ENCODE peak calls at places on chromosomes 11 and 22, in eight cellular contexts. U is HepG2, Y is K562, Q is SK-N-SH, R is H1, P is HCT116, W is endothelial cell of umbilical vein, O is GM12878. F is an unnamed sample.

GRCh38 chr11:117704416-117705150 is 92.4 kb downstream of the DSCAML1 start:
- DNase-seq in U (no peak), Y (no peak), Q (no peak), R (no peak), P (no peak), W (no peak), O (no peak), F (no peak)

GRCh38 chr22:21762712-21763581 is 27.4 kb upstream of the YPEL1 start:
- DNase-seq in U (no peak), Y (no peak), Q (no peak), R (no peak), P (no peak), W (no peak), O (no peak), F (no peak)

GRCh38 chr11:125947419-125948277 is 1.8 kb downstream of the VSIG10L2 start:
- DNase-seq in U (no peak), Y (no peak), Q (no peak), R (peak), P (no peak), W (no peak), O (no peak), F (no peak)

GRCh38 chr11:85710912-85711311 is 24.9 kb upstream of the CCDC89 start:
- DNase-seq in U (no peak), Y (no peak), Q (no peak), R (no peak), P (no peak), W (no peak), O (no peak), F (no peak)

GRCh38 chr11:104402812-104403521 is 239.0 kb upstream of the PDGFD start:
- DNase-seq in U (no peak), Y (no peak), Q (no peak), R (no peak), P (no peak), W (no peak), O (no peak), F (peak)

GRCh38 chr11:85313741-85314140 is 313.4 kb downstream of the DLG2 start:
- DNase-seq in U (no peak), Y (no peak), Q (no peak), R (no peak), P (no peak), W (no peak), O (no peak), F (no peak)

GRCh38 chr11:79102821-79103220 is 338.0 kb downstream of the TENM4 start:
- DNase-seq in U (no peak), Y (no peak), Q (no peak), R (no peak), P (no peak), W (no peak), O (no peak), F (no peak)

GRCh38 chr11:44535201-44535980 is 30.1 kb upstream of the CD82 start:
- DNase-seq in U (no peak), Y (peak), Q (no peak), R (no peak), P (no peak), W (no peak), O (no peak), F (no peak)

GRCh38 chr22:46652081-46652929 is 32.1 kb downstream of the GRAMD4 start:
- DNase-seq in U (peak), Y (peak), Q (no peak), R (no peak), P (no peak), W (peak), O (no peak), F (no peak)

GRCh38 chr11:34194576-34195335 is 89.3 kb downstream of the NAT10 start:
- DNase-seq in U (no peak), Y (no peak), Q (peak), R (no peak), P (no peak), W (no peak), O (no peak), F (peak)

GRCh38 chr11:10666556-10666955 is 27.0 kb downstream of the IRAG1 start:
- DNase-seq in U (no peak), Y (no peak), Q (no peak), R (no peak), P (no peak), W (no peak), O (no peak), F (no peak)

GRCh38 chr11:134999490-135000066 is 587.5 kb upstream of the B3GAT1 start:
- DNase-seq in U (no peak), Y (no peak), Q (no peak), R (no peak), P (no peak), W (no peak), O (no peak), F (peak)

GRCh38 chr11:100687032-100687629 is at the start of gene ARHGAP42:
- DNase-seq in U (peak), Y (peak), Q (peak), R (peak), P (no peak), W (peak), O (no peak), F (peak)

GRCh38 chr11:106187860-106188456 is 110.5 kb downstream of the AASDHPPT start:
- DNase-seq in U (no peak), Y (no peak), Q (no peak), R (no peak), P (no peak), W (no peak), O (no peak), F (peak)

GRCh38 chr11:66861051-66861773 is 4.3 kb downstream of the LRFN4 start:
- DNase-seq in U (no peak), Y (no peak), Q (no peak), R (no peak), P (no peak), W (no peak), O (no peak), F (no peak)

DNA sequence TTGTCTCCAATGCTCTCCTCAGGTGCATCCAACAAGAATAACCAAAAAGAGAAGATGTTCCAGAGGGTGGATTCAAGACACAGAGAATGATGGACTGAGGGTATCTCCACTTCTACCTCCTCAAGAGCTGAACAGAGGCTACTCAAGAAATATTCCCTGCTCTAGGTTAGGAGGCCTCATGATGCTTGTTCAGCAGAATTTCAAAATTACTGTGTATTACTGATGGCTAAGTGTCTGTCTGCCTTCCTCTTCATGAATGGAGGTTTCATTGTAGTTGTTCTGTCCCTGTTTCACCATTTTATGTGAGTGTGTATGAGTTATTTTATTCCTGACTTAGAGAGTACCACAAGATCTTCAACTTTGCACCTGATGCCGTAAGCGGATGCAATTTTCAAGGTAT is 76.8 kb downstream of the JRKL start:
- DNase-seq in U (no peak), Y (no peak), Q (no peak), R (no peak), P (no peak), W (no peak), O (no peak), F (no peak)
- H3K4me2 ChIP-seq in U (no peak), Y (no peak), Q (no peak), R (no peak), P (no peak), W (no peak), O (no peak), F (no peak)

DNA sequence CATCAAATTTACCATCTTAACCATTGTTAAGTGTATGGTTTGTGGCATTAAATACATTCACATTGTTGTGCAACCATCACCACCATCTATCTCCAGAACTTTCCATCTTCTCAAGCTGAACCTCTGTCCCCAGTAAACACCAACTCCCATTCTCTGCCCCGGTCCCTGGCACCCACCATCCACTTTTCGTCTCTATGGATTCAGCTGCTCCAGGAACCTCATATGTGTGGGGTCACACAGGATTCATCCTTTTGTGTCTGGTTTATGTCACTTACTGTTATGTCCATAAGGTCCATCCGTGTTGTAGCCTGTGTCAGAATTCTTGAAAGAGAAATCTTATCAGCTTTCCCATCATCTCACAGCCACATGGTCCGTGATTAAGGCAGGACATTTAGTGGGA is 16.3 kb downstream of the TSPAN32 start:
- DNase-seq in U (no peak), Y (no peak), Q (no peak), R (no peak), P (no peak), W (no peak), O (no peak), F (no peak)
- TF ChIP-seq POLR2AphosphoS5 in U (no peak), Y (no peak), Q (no peak), R (no peak), P (no peak), W (no peak), O (no peak), F (no peak)

GRCh38 chr11:64297722-64298358 is 2.3 kb upstream of the CATSPERZ start:
- DNase-seq in U (no peak), Y (no peak), Q (no peak), R (peak), P (no peak), W (no peak), O (no peak), F (peak)

GRCh38 chr11:64299847-64300648 is at the start of gene CATSPERZ:
- DNase-seq in U (no peak), Y (no peak), Q (no peak), R (peak), P (no peak), W (no peak), O (no peak), F (peak)

GRCh38 chr11:64296236-64296635 is 3.9 kb upstream of the CATSPERZ start:
- DNase-seq in U (no peak), Y (no peak), Q (no peak), R (no peak), P (no peak), W (no peak), O (no peak), F (no peak)

GRCh38 chr11:64296830-64297721 is 3.1 kb upstream of the CATSPERZ start:
- DNase-seq in U (no peak), Y (no peak), Q (no peak), R (peak), P (no peak), W (no peak), O (no peak), F (peak)

DNA sequence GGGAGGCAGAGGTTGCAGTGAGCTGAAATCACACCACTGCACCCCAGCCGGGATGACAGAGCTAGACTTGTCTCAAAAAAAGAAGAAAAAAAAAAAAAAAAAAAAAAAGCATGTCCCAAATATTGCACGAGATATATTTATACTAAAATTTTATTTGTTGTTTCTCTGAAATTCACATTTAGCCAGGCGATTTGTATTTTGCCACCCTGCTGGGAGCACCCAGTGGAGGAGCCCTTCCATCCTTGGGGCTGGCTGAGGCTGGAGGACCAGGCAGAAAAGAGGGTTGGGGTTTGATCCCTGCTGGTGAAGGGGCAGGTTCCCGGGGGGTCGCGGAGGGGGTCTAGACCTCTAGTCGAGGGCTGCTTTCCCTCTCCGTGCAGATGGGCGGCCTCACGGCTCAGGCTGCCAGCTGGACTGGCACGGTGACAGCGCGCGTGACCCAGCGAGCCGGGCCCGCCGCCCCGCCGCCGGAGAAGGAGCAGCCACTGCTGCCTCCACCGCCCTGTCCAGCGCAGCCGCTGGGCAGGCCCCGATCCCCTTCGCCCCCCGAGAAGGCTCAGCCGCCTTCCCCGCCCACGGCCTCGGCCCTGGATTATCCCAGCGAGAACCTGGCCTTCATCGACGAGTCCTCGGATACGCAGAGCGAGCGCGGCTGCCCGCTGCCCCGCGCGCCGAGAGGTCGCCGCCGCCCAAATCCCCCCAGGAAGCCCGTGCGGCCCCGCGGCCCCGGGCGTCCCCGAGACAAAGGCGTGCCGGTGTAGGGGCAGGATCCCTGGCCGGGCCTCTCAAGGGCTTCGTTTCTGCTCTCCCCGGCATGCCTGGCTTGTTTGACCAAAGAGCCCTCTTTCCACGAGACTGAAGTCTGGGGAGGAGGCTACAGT is 952 bp upstream of the CATSPERZ start:
- DNase-seq in U (no peak), Y (no peak), Q (no peak), R (peak), P (no peak), W (peak), O (no peak), F (peak)
- H3K4me2 ChIP-seq in U (peak), Y (no peak), Q (no peak), R (peak), P (no peak), W (no peak), O (no peak), F (peak)

GRCh38 chr22:23910496-23911190 is 16.5 kb downstream of the MIF start:
- DNase-seq in U (no peak), Y (no peak), Q (no peak), R (no peak), P (no peak), W (no peak), O (no peak), F (no peak)
- TF ChIP-seq POLR2AphosphoS5 in U (no peak), Y (no peak), Q (no peak), R (no peak), P (no peak), W (no peak), O (no peak), F (no peak)

DNA sequence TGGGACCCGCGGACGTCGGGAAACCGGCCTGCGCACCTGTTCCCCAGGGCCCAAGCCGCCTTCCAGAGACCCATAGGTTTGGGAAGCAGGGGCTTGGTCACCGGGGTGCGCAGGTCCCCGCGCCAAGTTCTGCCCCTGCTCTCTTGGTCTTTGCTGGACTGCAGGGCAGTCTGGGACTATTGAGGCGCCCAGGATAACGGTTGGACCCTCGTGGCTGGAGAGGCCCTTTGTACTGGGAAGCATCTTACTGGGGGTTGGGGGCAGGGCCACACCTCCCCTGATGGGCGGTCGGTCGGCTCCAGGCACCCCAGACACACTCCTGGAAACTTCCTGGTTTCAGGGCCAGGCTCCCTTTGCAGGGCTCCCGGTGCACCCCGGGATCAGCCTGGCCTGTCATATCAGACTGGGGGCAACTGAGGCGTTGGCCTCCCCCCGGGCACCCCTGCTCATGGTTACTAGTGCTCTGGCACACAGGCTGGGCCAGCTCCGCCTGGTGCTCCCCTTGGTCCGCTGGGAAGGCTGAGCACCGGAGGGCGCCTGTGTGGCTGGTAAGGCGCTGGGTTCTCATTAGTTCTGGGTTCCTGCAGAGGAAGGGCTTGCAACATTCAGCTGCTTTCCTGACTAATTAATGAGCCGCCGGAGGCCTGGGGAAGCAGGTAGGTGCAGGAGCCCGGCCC is 1250.5 kb downstream of the BRD1 start:
- DNase-seq in U (no peak), Y (no peak), Q (no peak), R (no peak), P (no peak), W (no peak), O (no peak), F (no peak)
- H3K4me2 ChIP-seq in U (peak), Y (no peak), Q (no peak), R (peak), P (no peak), W (no peak), O (no peak), F (no peak)

GRCh38 chr11:45774786-45775185 is 30.2 kb upstream of the SLC35C1 start:
- DNase-seq in U (no peak), Y (no peak), Q (no peak), R (no peak), P (no peak), W (no peak), O (no peak), F (no peak)

GRCh38 chr11:45774023-45774655 is 30.8 kb upstream of the SLC35C1 start:
- DNase-seq in U (no peak), Y (no peak), Q (no peak), R (no peak), P (no peak), W (no peak), O (no peak), F (no peak)

GRCh38 chr11:45778341-45778740 is 26.6 kb upstream of the SLC35C1 start:
- DNase-seq in U (no peak), Y (no peak), Q (no peak), R (no peak), P (no peak), W (no peak), O (no peak), F (no peak)

GRCh38 chr11:45777127-45777969 is 27.6 kb upstream of the SLC35C1 start:
- DNase-seq in U (no peak), Y (no peak), Q (no peak), R (no peak), P (no peak), W (no peak), O (no peak), F (no peak)

DNA sequence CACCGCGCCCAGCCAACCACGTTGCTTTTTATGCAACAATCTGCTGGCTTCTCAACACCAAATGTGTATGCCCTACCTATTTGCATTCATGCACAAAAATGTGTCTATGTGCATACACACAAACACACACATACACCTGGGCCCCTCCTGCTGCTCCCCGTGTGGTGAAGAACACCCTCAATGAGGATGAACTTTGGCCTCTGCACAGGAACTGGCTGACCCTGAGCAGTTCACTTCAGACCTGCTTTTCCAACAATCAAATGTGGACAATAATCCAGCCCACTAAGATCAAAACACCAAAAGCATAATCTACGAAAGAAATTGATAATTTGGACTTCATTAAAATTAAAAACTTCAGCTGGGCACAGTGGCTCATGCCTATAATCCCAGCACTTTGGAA is 25.3 kb upstream of the SLC35C1 start:
- DNase-seq in U (no peak), Y (no peak), Q (no peak), R (no peak), P (no peak), W (no peak), O (no peak), F (no peak)
- TF ChIP-seq POLR2AphosphoS5 in U (no peak), Y (no peak), Q (no peak), R (no peak), P (no peak), W (no peak), O (no peak), F (no peak)

GRCh38 chr11:19232910-19233503 is 7.7 kb downstream of the E2F8 start:
- DNase-seq in U (no peak), Y (no peak), Q (no peak), R (no peak), P (peak), W (peak), O (no peak), F (no peak)
- H3K4me2 ChIP-seq in U (no peak), Y (no peak), Q (peak), R (no peak), P (peak), W (peak), O (no peak), F (no peak)

GRCh38 chr11:102410382-102410784 is 42.2 kb downstream of the TMEM123 start:
- DNase-seq in U (no peak), Y (no peak), Q (peak), R (no peak), P (no peak), W (no peak), O (no peak), F (peak)
- TF ChIP-seq POLR2AphosphoS5 in U (no peak), Y (no peak), Q (no peak), R (no peak), P (no peak), W (no peak), O (peak), F (no peak)

F was measured in GM23338.